ENCODE peak calls at places on chromosomes 1 and 21, in four cellular contexts. H, O, N and M are unnamed samples.

GRCh38 chr1:18157352-18157751 is 49.8 kb downstream of the IGSF21 start:
- DNase-seq in N (no peak), O (no peak), H (no peak), M (no peak)

GRCh38 chr1:147567594-147568381 is 26.5 kb downstream of the BCL9 start:
- DNase-seq in H (peak), O (peak), N (no peak), M (peak)

GRCh38 chr1:53090227-53091147 is 28.5 kb downstream of the PODN start:
- DNase-seq in N (no peak), H (no peak), O (no peak), M (no peak)

GRCh38 chr1:184270556-184270955 is 116.3 kb upstream of the C1orf21 start:
- DNase-seq in N (peak), O (peak), H (no peak), M (peak)

GRCh38 chr1:172909606-172910326 is 141.0 kb downstream of the TNFSF18 start:
- DNase-seq in N (peak), H (no peak), O (no peak), M (peak)

GRCh38 chr1:19080715-19081114 is 124.2 kb upstream of the IFFO2 start:
- DNase-seq in O (no peak), H (no peak), N (peak), M (no peak)

GRCh38 chr1:160108888-160109662 is 6.5 kb upstream of the ATP1A2 start:
- DNase-seq in N (peak), O (no peak), H (peak), M (peak)

GRCh38 chr1:188270497-188270896 is 1441.7 kb downstream of the PLA2G4A start:
- DNase-seq in O (no peak), N (no peak), H (no peak), M (no peak)

GRCh38 chr21:34889537-34890257 is 159.4 kb downstream of the RUNX1 start:
- DNase-seq in O (peak), H (peak), N (peak), M (peak)

GRCh38 chr1:15311886-15312285 is 64.9 kb downstream of the FHAD1 start:
- DNase-seq in O (no peak), H (no peak), N (peak), M (no peak)

GRCh38 chr1:156499703-156500577 is 635 bp downstream of the MEF2D start:
- DNase-seq in H (peak), O (no peak), N (peak), M (peak)

GRCh38 chr1:208054485-208054884 is 143.6 kb upstream of the CD34 start:
- DNase-seq in N (no peak), O (no peak), H (no peak), M (no peak)

GRCh38 chr1:22267413-22268257 is 124.7 kb upstream of the WNT4 start:
- DNase-seq in O (no peak), H (no peak), N (no peak), M (no peak)

GRCh38 chr1:244391761-244392160 is 59.9 kb downstream of the ADSS2 start:
- DNase-seq in N (peak), H (no peak), O (no peak), M (peak)

GRCh38 chr1:61566177-61566576 is 158.8 kb downstream of the TM2D1 start:
- DNase-seq in O (no peak), N (no peak), H (no peak), M (no peak)

GRCh38 chr1:78839704-78840277 is 166.7 kb downstream of the ADGRL4 start:
- DNase-seq in O (no peak), N (peak), H (peak), M (peak)

GRCh38 chr21:41827951-41828883 is 50.9 kb downstream of the PRDM15 start:
- DNase-seq in H (no peak), O (no peak), N (no peak), M (no peak)

GRCh38 chr1:68120136-68120791 is 69.8 kb upstream of the DIRAS3 start:
- DNase-seq in N (peak), O (peak), H (peak), M (peak)

GRCh38 chr1:94117250-94117851 is 3.6 kb downstream of the ABCA4 start:
- DNase-seq in H (no peak), N (no peak), O (no peak), M (no peak)

GRCh38 chr1:91883470-91883869 is 2.5 kb downstream of the TGFBR3 start:
- DNase-seq in H (no peak), N (peak), O (no peak), M (no peak)

GRCh38 chr1:118716775-118717174 is 271.4 kb downstream of the TBX15 start:
- DNase-seq in N (no peak), H (no peak), O (no peak), M (peak)

GRCh38 chr1:228065543-228066347 is 16.8 kb upstream of the ARF1 start:
- DNase-seq in O (no peak), H (peak), N (no peak), M (no peak)

GRCh38 chr1:145997156-145998023 is 1.0 kb upstream of the TXNIP start:
- DNase-seq in O (no peak), N (no peak), H (no peak), M (peak)

GRCh38 chr1:223153177-223154119 is 10.4 kb upstream of the TLR5 start:
- DNase-seq in N (peak), H (no peak), O (no peak), M (peak)

GRCh38 chr1:32336963-32337675 is 1.1 kb upstream of the MARCKSL1 start:
- DNase-seq in H (no peak), O (no peak), N (peak), M (no peak)

GRCh38 chr1:114457675-114458074 is 53.3 kb downstream of the TRIM33 start:
- DNase-seq in N (no peak), O (no peak), H (no peak), M (no peak)

GRCh38 chr1:228424685-228425660 is 8.3 kb upstream of the TRIM17 start:
- DNase-seq in N (no peak), O (no peak), H (no peak), M (no peak)

GRCh38 chr1:198128528-198128927 is 28.3 kb upstream of the NEK7 start:
- DNase-seq in H (no peak), N (peak), O (no peak), M (no peak)

GRCh38 chr1:205519541-205520131 is 15.2 kb downstream of the CDK18 start:
- DNase-seq in H (no peak), O (peak), N (no peak), M (no peak)

GRCh38 chr1:64348270-64348669 is 121.7 kb upstream of the CACHD1 start:
- DNase-seq in O (no peak), H (no peak), N (no peak), M (no peak)

GRCh38 chr1:215140135-215140534 is 57.6 kb downstream of the KCNK2 start:
- DNase-seq in O (no peak), H (no peak), N (peak), M (no peak)

GRCh38 chr1:14102180-14102579 is 402.2 kb downstream of the PRDM2 start:
- DNase-seq in H (no peak), O (no peak), N (no peak), M (no peak)

GRCh38 chr1:226203237-226203636 is 16.7 kb upstream of the ACBD3 start:
- DNase-seq in N (no peak), O (no peak), H (no peak), M (no peak)

DNA sequence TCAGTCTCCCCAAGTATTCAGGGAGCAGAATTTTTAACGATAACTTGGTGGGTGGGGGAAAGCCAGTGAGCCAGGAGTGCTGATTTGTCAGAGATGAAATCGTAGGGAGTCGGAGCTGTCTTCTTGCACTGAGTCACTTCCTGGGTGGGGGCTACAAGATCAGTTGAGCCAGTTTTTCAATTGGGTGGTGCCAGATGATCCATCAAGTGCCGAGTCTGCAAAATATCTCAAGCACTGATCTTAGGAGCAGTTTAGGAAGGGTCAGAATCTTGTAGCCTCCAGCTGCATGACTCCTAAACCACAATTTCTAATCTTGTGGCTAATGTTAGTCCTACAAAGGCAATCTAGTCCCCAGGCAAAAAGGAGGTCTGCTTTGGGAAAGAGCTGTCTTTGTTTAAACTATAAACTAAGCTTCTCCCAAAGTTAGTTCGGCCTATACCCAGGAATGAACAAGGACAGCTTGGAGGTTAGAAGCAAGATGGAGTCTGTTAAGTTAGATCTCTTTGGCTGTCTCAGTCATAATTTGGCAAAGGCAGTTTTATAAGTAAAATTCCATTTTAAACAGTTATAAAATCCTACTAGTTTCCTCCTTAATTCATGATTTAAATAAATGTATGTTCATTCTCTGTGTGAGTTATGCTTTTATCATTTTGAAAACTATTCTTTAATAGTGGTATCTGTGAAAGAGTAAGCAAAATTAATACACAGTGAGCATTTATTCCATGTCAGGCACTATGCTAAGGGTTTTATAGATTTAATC is 51.7 kb downstream of the SLC16A1 start:
- DNase-seq in N (peak), H (peak), O (no peak), M (peak)
- H3K27ac ChIP-seq in N (no peak), H (no peak), O (peak), M (no peak)

GRCh38 chr1:221162939-221163338 is 283.7 kb downstream of the HLX start:
- DNase-seq in N (no peak), O (no peak), H (no peak), M (no peak)

GRCh38 chr1:221161571-221162041 is 282.4 kb downstream of the HLX start:
- DNase-seq in N (peak), H (no peak), O (no peak), M (no peak)

GRCh38 chr1:221157026-221157761 is 278.0 kb downstream of the HLX start:
- DNase-seq in N (no peak), O (no peak), H (no peak), M (no peak)

GRCh38 chr1:221162352-221162751 is 283.1 kb downstream of the HLX start:
- DNase-seq in H (no peak), O (no peak), N (no peak), M (no peak)

DNA sequence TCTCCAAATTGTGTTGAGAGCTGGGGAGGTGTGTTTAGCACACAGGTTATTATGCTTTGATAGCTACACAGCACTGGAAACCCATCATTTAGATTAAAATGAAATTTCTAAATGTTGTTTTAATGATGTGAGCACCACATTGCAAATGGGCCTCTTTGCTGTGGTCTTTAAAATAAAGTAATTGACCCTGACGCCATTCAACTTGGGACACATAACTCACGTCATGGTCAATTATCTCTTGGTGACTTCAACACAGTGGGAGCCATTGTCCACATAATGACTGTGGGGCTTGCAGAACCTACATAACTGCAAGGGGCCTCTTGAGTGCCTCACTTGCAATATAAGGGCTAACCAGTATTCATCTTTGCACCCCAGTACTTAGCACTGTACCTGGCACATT is 280.4 kb downstream of the HLX start:
- DNase-seq in N (no peak), O (no peak), H (no peak), M (no peak)
- H4K5ac ChIP-seq in N (no peak), O (no peak), H (no peak), M (no peak)

DNA sequence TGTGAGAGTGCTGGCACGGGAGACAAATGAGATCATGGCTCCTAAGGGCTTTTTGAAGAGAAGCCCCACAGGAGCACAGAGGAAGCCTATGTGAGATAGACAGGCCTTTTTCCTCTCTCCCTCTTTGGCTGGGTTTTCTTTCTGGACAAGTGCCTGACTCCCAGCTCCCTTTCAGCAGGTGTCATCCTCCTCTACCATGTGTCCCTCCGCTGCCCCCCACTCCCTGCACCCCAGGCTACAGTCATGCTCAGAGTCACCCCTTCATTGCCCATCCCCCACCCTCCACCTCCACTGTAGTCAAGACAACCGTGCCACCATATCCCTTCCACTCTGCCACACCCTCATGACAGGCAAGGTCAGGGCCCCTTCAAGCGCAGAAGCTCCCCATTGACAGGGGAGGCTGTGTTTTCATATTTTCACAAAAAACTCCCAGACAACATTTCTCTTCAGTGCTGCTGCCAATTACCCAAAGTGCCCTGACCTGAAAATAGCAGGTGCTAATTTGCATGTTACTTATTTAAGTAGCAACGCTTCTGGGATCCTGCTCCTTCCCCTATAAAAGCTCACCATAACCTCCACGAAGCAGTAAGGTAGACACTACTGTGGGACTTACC is 92.1 kb upstream of the IPO9 start:
- DNase-seq in N (no peak), O (no peak), H (no peak), M (no peak)
- H3K4ac ChIP-seq in N (peak), O (no peak), H (no peak), M (no peak)

GRCh38 chr1:27872802-27873665 is 690 bp downstream of the THEMIS2 start:
- DNase-seq in N (peak), O (peak), H (peak), M (peak)

GRCh38 chr1:27868932-27869718 is 3.2 kb upstream of the THEMIS2 start:
- DNase-seq in O (peak), N (no peak), H (no peak), M (no peak)

GRCh38 chr1:27872059-27872801 is at the start of gene THEMIS2:
- DNase-seq in H (peak), N (no peak), O (peak), M (peak)

GRCh38 chr1:27868556-27868931 is 3.8 kb upstream of the THEMIS2 start:
- DNase-seq in N (no peak), H (no peak), O (no peak), M (no peak)

GRCh38 chr1:27869719-27870085 is 2.6 kb upstream of the THEMIS2 start:
- DNase-seq in N (no peak), O (no peak), H (no peak), M (no peak)
- H3K27ac ChIP-seq in N (no peak), O (no peak), H (no peak), M (no peak)

DNA sequence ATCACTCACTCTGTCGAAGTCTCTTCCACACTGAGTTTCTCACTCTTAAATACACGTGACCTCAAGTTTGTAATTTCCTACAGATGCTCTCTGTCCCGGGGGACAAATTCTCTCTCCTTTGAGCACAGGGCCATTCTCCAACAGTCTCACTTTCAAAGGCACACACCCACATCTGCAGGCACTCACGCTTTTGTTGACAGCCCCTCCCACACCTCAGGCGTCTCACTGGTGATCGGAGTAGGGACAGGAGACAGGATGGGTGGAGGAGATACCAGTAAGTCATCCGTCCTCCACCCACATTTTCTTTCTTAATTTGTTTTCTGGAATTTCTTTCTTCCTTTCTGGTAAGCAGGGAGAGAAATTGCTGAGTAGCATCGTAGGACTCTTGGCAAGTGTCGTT is 40.6 kb upstream of the GREM2 start:
- DNase-seq in O (no peak), N (no peak), H (no peak), M (peak)
- H4K5ac ChIP-seq in O (no peak), N (no peak), H (no peak), M (no peak)

DNA sequence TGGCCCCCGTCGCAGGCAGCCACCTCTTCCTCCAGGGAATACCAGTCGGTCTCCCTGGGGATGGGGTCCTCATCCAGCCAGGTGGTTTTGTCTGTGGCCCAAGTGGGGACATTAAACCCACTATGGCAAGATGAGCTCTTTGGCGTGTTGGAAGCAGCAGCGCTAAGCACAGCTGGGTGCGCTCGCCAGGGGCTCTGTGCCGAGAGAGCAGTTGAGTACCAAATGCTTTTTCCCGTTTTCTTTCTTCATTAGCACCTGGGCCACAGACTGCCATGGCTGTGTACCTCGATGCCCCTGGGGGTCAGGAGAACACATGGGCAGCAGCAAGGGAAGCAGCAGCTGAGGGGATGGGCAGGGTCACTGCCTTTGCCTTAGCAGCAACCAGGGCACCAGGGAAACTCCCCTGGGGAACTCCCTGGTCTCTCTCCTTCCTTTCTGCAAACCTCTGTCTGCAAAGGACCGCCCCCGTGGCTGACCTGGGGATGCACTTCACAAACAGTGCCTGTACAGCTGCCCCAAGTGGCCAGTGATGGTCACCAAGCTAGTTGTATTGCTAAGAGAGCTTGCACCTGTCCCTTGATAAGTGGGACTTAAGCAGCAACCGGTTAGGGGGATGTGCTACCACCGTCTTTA is 31.1 kb downstream of the EDARADD start:
- DNase-seq in N (no peak), O (peak), H (no peak), M (no peak)
- H3K4ac ChIP-seq in N (no peak), O (no peak), H (no peak), M (no peak)